ENCODE peak calls at places on chromosome 13, in four cellular contexts. H is stimulated activated CD4-positive, alpha-beta T cell treated with anti-CD3 and anti-CD28 coated beads, Interleukin-4, amount 100 ng/mL, for 1 hour; I is retinal pigment epithelial cell; N is T-helper 1 cell. U is an unnamed sample.

GRCh38 chr13:48370815-48371214 is 42.1 kb downstream of the LPAR6 start:
- DNase-seq in N (no peak), H (no peak), I (no peak), U (no peak)

GRCh38 chr13:111954681-111955411 is 112.1 kb upstream of the SOX1 start:
- DNase-seq in I (no peak), H (no peak), N (no peak), U (no peak)

GRCh38 chr13:27770809-27771208 is 21.5 kb upstream of the GSX1 start:
- DNase-seq in H (no peak), I (no peak), N (no peak), U (peak)

GRCh38 chr13:97538193-97538592 is 104.2 kb downstream of the RAP2A start:
- DNase-seq in H (no peak), N (no peak), I (no peak), U (no peak)

GRCh38 chr13:90238433-90238832 is 1109.1 kb upstream of the MIR17HG start:
- DNase-seq in I (no peak), H (no peak), N (no peak), U (peak)

GRCh38 chr13:108734676-108735075 is 105.3 kb downstream of the MYO16 start:
- DNase-seq in N (no peak), H (no peak), I (no peak), U (no peak)

GRCh38 chr13:41026806-41027205 is 7.7 kb upstream of the ELF1 start:
- DNase-seq in N (no peak), I (no peak), H (no peak), U (no peak)

GRCh38 chr13:35697281-35697680 is 220.8 kb upstream of the MAB21L1 start:
- DNase-seq in I (no peak), H (no peak), N (no peak), U (no peak)

GRCh38 chr13:43516401-43516826 is 270.4 kb downstream of the ENOX1 start:
- DNase-seq in N (no peak), I (no peak), H (no peak), U (no peak)

GRCh38 chr13:106612688-106613087 is 44.8 kb upstream of the ARGLU1 start:
- DNase-seq in H (no peak), I (no peak), N (no peak), U (peak)

GRCh38 chr13:52921194-52921593 is 72.8 kb upstream of the PCDH8 start:
- DNase-seq in I (no peak), N (no peak), H (no peak), U (peak)

GRCh38 chr13:19984430-19985218 is 26.1 kb downstream of the ZMYM2 start:
- DNase-seq in H (no peak), I (peak), N (no peak), U (no peak)

GRCh38 chr13:44870456-44870929 is 118.8 kb downstream of the NUFIP1 start:
- DNase-seq in N (no peak), H (no peak), I (no peak), U (no peak)

GRCh38 chr13:38045278-38046048 is 175.9 kb upstream of the TRPC4 start:
- DNase-seq in H (no peak), I (no peak), N (no peak), U (no peak)

GRCh38 chr13:50158385-50159165 is 143.3 kb downstream of the KCNRG start:
- DNase-seq in N (no peak), H (no peak), I (no peak), U (no peak)

GRCh38 chr13:67296511-67296910 is 66.4 kb upstream of the PCDH9 start:
- DNase-seq in N (no peak), H (no peak), I (no peak), U (no peak)

GRCh38 chr13:41060723-41061074 is 610 bp upstream of the WBP4 start:
- DNase-seq in H (peak), I (no peak), N (peak), U (peak)

GRCh38 chr13:28299941-28300340 is 161.6 kb downstream of the PAN3 start:
- DNase-seq in N (no peak), H (no peak), I (peak), U (no peak)

GRCh38 chr13:112893570-112894422 is 75.2 kb upstream of the MCF2L start:
- DNase-seq in I (peak), H (peak), N (peak), U (peak)

GRCh38 chr13:96781141-96781540 is 213.1 kb downstream of the OXGR1 start:
- DNase-seq in N (no peak), I (no peak), H (no peak), U (no peak)

U was measured in HL-60.